ENCODE peak calls at places on chromosome 2, in five cellular contexts. E is AG04450, I is tibial artery, X is MM.1S, Q is H7. Z is an unnamed sample.

GRCh38 chr2:239765911-239766310 is 259.2 kb downstream of the NDUFA10 start:
- DNase-seq in E (no peak), I (no peak), X (no peak), Q (no peak), Z (peak; percentile 72)

GRCh38 chr2:27888790-27889189 is 1.4 kb downstream of the RBKS start:
- DNase-seq in E (no peak), I (no peak), X (no peak), Q (no peak), Z (no peak)

GRCh38 chr2:191488135-191488534 is 189.8 kb upstream of the NABP1 start:
- DNase-seq in E (no peak), I (no peak), X (no peak), Q (no peak), Z (no peak)

GRCh38 chr2:157470321-157470720 is 26.4 kb upstream of the CYTIP start:
- DNase-seq in E (no peak), I (no peak), X (peak; percentile 81), Q (no peak), Z (no peak)

GRCh38 chr2:216215991-216216390 is 106.8 kb downstream of the XRCC5 start:
- DNase-seq in E (no peak), I (no peak), X (peak; percentile 83), Q (no peak), Z (no peak)

GRCh38 chr2:67234443-67234842 is 162.7 kb upstream of the ETAA1 start:
- DNase-seq in E (no peak), I (no peak), X (no peak), Q (peak; percentile 3), Z (no peak)

GRCh38 chr2:160220545-160221009 is 20.5 kb upstream of the ITGB6 start:
- DNase-seq in E (no peak), I (no peak), X (no peak), Q (no peak), Z (no peak)

GRCh38 chr2:121046335-121046734 is 238.7 kb downstream of the TFCP2L1 start:
- DNase-seq in E (no peak), I (no peak), X (no peak), Q (no peak), Z (no peak)

GRCh38 chr2:148888003-148888501 is 13.0 kb downstream of the KIF5C start:
- DNase-seq in E (no peak), I (no peak), X (no peak), Q (peak; percentile 66), Z (peak; percentile 73)

GRCh38 chr2:88845772-88846661 is 154.5 kb downstream of the RPIA start:
- DNase-seq in E (no peak), I (no peak), X (no peak), Q (no peak), Z (no peak)

GRCh38 chr2:200681731-200682130 is 95.9 kb downstream of the AOX1 start:
- DNase-seq in E (no peak), I (no peak), X (no peak), Q (no peak), Z (no peak)

GRCh38 chr2:240573516-240574385 is 5.5 kb downstream of the RNPEPL1 start:
- DNase-seq in E (no peak), I (no peak), X (no peak), Q (peak; percentile 48), Z (peak; percentile 63)

GRCh38 chr2:96811916-96812315 is 4.2 kb upstream of the CNNM3 start:
- DNase-seq in E (no peak), I (no peak), X (no peak), Q (no peak), Z (no peak)

DNA sequence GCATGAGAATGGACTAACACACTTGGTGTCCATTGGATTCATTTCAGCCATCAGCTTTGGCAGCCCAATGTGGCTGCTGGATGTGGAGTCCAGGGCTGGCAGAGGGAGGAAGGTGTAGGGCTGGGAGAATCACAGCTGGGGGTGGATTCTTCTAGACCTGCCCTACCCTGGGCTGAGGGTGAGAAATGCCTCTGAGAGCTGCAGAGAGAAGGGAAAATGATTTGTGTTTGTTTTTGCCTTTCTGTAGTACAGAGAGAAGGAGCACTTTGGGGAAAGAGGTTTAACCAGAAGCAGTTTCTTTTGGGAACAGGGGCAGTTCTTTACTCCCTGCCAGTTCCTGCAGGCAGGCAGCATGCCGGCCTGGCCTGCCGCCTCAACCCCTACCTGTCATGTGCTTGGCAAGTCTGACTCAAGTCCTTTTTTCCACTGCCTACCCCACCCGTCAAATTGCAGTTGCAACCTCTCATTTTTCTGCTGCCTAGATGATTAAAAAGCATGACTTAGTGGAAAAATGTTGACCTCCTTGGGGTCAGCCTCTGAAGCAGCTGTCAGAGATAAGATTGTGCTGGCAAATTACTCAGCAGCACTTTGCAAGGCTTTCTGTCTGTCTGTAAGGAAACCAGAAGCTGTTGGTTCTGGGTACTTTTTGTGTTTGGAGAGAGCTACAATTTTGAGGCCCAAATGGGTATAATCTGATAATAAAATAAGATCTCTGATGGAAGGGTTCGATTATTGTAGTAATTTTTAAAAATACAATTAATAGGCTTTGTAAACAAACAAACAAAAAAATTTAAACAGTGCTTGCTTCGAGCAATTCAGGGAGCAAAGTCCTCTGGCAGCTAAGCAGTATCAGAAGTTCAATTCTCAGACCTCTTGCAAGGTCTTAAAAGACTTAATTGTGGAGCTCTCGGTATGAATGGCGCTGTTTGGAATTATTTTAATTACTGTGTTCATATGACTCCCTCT is 21.7 kb downstream of the LBH start:
- DNase-seq in E (peak; percentile 41), I (peak; percentile 91), X (no peak), Q (no peak), Z (peak; percentile 85)
- H3K4me3 ChIP-seq in E (no peak overlapping the region), I (no peak overlapping the region), X (no peak overlapping the region), Q (no peak overlapping the region), Z (no peak overlapping the region)

DNA sequence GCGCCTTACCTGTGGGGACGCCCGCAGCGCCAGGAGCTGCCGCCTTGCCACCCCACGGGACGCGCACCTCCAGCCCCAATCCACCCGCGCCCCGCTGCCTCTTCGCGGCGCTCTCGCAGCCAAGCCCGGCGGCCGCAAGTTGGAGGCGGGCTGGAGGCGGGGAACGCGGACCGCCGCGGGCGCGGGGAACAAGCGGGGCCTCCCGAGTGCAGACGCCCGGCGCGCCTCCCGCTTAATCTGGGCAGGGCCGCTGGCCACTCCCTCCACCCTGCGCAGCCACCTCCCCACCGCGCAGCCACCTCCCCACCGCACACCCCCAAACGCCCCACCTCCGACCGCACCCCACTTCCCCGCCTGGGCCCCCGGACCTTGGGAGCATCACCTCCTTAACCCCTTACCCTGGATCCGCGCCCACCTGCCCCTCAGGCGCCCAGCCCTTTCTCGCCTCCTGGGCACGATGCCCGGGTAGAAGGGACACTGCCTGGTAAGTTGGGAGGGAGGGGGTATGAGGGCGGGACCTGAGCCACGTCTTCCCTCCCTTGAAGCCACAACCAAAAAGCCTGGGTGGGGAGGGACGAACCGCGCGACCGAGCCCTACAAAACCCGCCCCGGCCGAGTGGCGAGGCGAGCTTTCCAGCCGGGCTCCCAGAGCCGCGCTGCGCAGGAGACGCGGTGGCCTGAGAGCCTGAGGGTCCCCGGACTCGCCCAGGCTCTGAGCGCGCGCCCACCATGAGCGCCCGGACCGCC is at the start of the genes COL4A3 and COL4A4:
- DNase-seq in E (no peak), I (peak; percentile 78), X (peak; percentile 81), Q (peak; percentile 81), Z (peak; percentile 86)
- H3K4me3 ChIP-seq in E (peak within 1 kb of the TSS; percentile 25), I (peak within 1 kb of the TSS; percentile 56), X (peak within 1 kb of the TSS; percentile 98), Q (peak within 1 kb of the TSS; percentile 56), Z (peak within 1 kb of the TSS; percentile 65)

GRCh38 chr2:208254118-208254870 is 577 bp downstream of the IDH1 start:
- DNase-seq in E (no peak), I (peak; percentile 89), X (peak; percentile 85), Q (peak; percentile 95), Z (peak; percentile 88)
- H3K4me3 ChIP-seq in E (peak overlapping the region; percentile 85), I (peak overlapping the region; percentile 78), X (peak overlapping the region; percentile 95), Q (peak overlapping the region; percentile 81), Z (peak overlapping the region; percentile 51)

GRCh38 chr2:85255813-85256581 is 71.8 kb downstream of the TGOLN2 start:
- DNase-seq in E (peak; percentile 54), I (no peak), X (no peak), Q (peak; percentile 91), Z (no peak)
- H3K4me3 ChIP-seq in E (peak overlapping the region; percentile 50), I (peak overlapping the region; percentile 43), X (no peak overlapping the region), Q (no peak overlapping the region), Z (no peak overlapping the region)

DNA sequence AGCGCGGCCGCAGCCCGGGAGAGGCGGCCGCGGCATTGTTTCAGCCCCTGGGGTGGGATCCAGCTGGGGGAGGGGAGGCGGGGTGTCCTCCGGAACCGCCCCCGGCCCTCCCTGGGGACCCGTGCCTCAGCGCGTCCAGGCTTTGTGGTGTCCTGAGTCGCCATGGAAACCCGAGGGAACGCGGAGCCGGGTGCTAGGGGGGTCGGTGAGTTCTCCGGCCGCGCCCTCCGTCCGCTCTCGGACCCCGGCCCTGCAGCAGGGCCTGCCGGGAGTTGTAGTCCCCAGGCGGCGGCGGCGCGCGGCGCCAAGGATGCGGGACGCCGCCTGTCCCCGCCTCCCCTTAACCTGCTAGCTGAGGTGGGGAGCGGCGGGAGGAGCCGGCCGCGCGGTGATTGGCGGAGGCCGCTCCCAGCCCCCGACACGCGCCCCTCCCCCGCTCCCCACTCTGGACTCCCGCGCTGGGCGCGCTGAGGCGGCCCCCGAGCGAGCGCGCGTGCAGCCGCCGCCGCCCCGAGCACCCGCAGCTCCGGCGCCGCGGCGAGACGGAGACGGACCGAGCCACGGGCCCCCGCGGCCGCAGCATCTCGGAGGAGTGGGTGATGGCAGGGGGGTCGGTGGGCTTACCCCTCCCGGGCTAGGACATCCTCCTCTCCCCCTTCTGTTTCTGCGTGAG is at the start of gene DPYSL5:
- DNase-seq in E (no peak), I (no peak), X (no peak), Q (peak; percentile 98), Z (peak; percentile 77)
- H3K4me3 ChIP-seq in E (no peak within 1 kb of the TSS), I (peak within 1 kb of the TSS; percentile 45), X (no peak within 1 kb of the TSS), Q (peak within 1 kb of the TSS; percentile 63), Z (peak within 1 kb of the TSS; percentile 24)

DNA sequence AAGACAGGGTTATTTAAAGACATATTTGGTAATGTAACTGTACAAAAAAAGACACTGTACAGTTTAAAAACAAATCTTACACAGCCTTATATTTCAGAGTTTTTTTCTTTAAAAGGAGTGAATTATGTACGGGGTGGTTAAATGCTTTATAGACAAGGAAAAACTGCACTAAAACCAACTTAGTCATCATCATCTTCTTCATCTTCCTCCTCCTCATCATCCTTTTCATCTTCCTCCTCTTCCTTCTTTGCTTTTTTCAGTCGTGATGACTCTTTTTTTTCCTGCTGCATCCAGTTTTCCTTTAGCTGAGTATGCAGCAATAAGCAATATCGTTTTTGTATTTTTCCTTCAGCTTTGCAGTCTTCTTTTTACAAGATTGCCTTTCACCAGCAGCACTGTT is 14.6 kb upstream of the MBOAT2 start:
- DNase-seq in E (no peak), I (no peak), X (no peak), Q (no peak), Z (no peak)
- H3K4me3 ChIP-seq in E (no peak overlapping the region), I (no peak overlapping the region), X (peak overlapping the region; percentile 53), Q (no peak overlapping the region), Z (no peak overlapping the region)

GRCh38 chr2:202736826-202737225 is 102.1 kb downstream of the FAM117B start:
- DNase-seq in E (no peak), I (no peak), X (no peak), Q (no peak), Z (no peak)
- H3K4me3 ChIP-seq in E (no peak overlapping the region), I (no peak overlapping the region), X (no peak overlapping the region), Q (no peak overlapping the region), Z (no peak overlapping the region)

DNA sequence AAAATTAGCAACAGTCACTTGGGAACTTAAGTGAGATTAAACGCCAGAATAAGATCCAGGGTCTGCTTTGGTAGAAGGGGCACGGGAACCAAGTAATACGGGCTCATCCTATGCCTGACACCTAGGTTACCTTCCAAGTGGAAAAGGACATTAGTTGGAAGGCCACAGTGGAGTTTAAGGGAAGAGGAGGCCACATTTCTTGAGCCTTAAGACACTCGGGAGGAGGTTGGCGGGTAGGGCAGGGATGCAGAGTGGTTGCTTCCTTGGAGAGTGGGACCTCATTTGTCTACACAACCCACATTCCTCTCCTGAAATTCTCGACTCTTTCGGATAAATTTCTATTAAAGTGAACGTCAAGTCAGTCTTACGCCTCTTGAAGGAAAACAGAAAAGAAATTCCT is 510 bp upstream of the DNAH6 start:
- DNase-seq in E (no peak), I (no peak), X (no peak), Q (no peak), Z (no peak)
- H3K4me3 ChIP-seq in E (peak overlapping the region; percentile 65), I (peak overlapping the region; percentile 54), X (peak overlapping the region; percentile 41), Q (no peak overlapping the region), Z (no peak overlapping the region)

GRCh38 chr2:56168163-56168562 is 15.6 kb upstream of the CCDC85A start:
- DNase-seq in E (no peak), I (no peak), X (no peak), Q (no peak), Z (no peak)
- H3K4me3 ChIP-seq in E (no peak overlapping the region), I (no peak overlapping the region), X (no peak overlapping the region), Q (no peak overlapping the region), Z (no peak overlapping the region)

Z was measured in aorta.